ENCODE peak calls at places on chromosomes 13 and 19, in ten cellular contexts. K, Z, I, T, R, A, W, L, F and H are unnamed samples. For H3K4me1, the result is how much of the 10 kb centered on the place peaks cover.

GRCh38 chr19:43651758-43652545 is 12.3 kb upstream of the CADM4 start:
- DNase-seq in K (no peak), Z (peak), I (peak), T (peak), R (peak), A (peak), W (no peak), L (peak), F (peak), H (peak)

GRCh38 chr19:8575467-8575997 is 1.7 kb downstream of the MYO1F start:
- DNase-seq in K (no peak), Z (no peak), I (no peak), T (peak), R (no peak), A (no peak), W (no peak), L (no peak), F (no peak), H (no peak)

GRCh38 chr19:41323430-41324125 is 13.6 kb downstream of the CCDC97 start:
- DNase-seq in K (no peak), Z (peak), I (peak), T (peak), R (peak), A (peak), W (no peak), L (peak), F (peak), H (peak)

GRCh38 chr19:33550741-33551140 is 29.1 kb upstream of the PEPD start:
- DNase-seq in K (no peak), Z (no peak), I (no peak), T (no peak), R (no peak), A (no peak), W (no peak), L (no peak), F (no peak), H (no peak)

GRCh38 chr13:111322916-111323331 is 2.5 kb downstream of the TEX29 start:
- DNase-seq in K (no peak), Z (no peak), I (no peak), T (no peak), R (peak), A (no peak), W (no peak), L (no peak), F (no peak), H (no peak)

GRCh38 chr13:108269601-108270328 is at the start of gene TNFSF13B:
- DNase-seq in K (peak), Z (peak), I (no peak), T (peak), R (peak), A (peak), W (no peak), L (no peak), F (peak), H (no peak)

GRCh38 chr19:17933414-17934129 is 757 bp downstream of the CCDC124 start:
- DNase-seq in K (no peak), Z (no peak), I (no peak), T (no peak), R (no peak), A (no peak), W (no peak), L (peak), F (peak), H (no peak)

GRCh38 chr13:21949818-21950429 is 279.1 kb downstream of the FGF9 start:
- DNase-seq in K (no peak), Z (no peak), I (no peak), T (no peak), R (no peak), A (no peak), W (no peak), L (no peak), F (no peak), H (no peak)

GRCh38 chr19:32396046-32396652 is 9.4 kb upstream of the DPY19L3 start:
- DNase-seq in K (no peak), Z (no peak), I (no peak), T (no peak), R (no peak), A (no peak), W (no peak), L (no peak), F (no peak), H (no peak)

GRCh38 chr19:1241417-1242095 is at the start of gene ATP5F1D:
- DNase-seq in K (no peak), Z (peak), I (peak), T (peak), R (peak), A (peak), W (peak), L (peak), F (peak), H (peak)

GRCh38 chr19:17405250-17406038 is at the start of gene BST2:
- DNase-seq in K (no peak), Z (peak), I (no peak), T (peak), R (peak), A (peak), W (no peak), L (peak), F (peak), H (peak)

GRCh38 chr19:13117772-13118423 is at the start of gene NACC1:
- DNase-seq in K (peak), Z (peak), I (peak), T (peak), R (peak), A (peak), W (peak), L (peak), F (peak), H (peak)

GRCh38 chr19:35006342-35006998 is 6.3 kb downstream of the GRAMD1A start:
- DNase-seq in K (no peak), Z (no peak), I (peak), T (peak), R (peak), A (no peak), W (no peak), L (no peak), F (peak), H (no peak)

GRCh38 chr13:30715357-30715756 is 20.0 kb upstream of the ALOX5AP start:
- DNase-seq in K (no peak), Z (no peak), I (no peak), T (no peak), R (no peak), A (no peak), W (no peak), L (no peak), F (no peak), H (no peak)

GRCh38 chr19:27906081-27906480 is 1306.9 kb downstream of the UQCRFS1 start:
- DNase-seq in K (no peak), Z (no peak), I (no peak), T (no peak), R (no peak), A (no peak), W (no peak), L (no peak), F (no peak), H (no peak)

GRCh38 chr19:27746691-27747380 is 1466.1 kb downstream of the UQCRFS1 start:
- DNase-seq in K (peak), Z (no peak), I (peak), T (peak), R (peak), A (peak), W (peak), L (peak), F (no peak), H (no peak)

GRCh38 chr19:17385878-17386611 is 8.0 kb downstream of the CCDC194 start:
- DNase-seq in K (no peak), Z (no peak), I (peak), T (peak), R (peak), A (peak), W (no peak), L (peak), F (peak), H (peak)

GRCh38 chr13:85709721-85710120 is 89.5 kb downstream of the SLITRK6 start:
- DNase-seq in K (no peak), Z (no peak), I (no peak), T (no peak), R (no peak), A (no peak), W (no peak), L (no peak), F (no peak), H (no peak)

GRCh38 chr13:112073245-112074138 is 6.5 kb downstream of the SOX1 start:
- DNase-seq in K (no peak), Z (no peak), I (no peak), T (no peak), R (no peak), A (no peak), W (peak), L (no peak), F (no peak), H (no peak)

GRCh38 chr13:77990973-77991372 is 72.3 kb upstream of the EDNRB start:
- DNase-seq in K (no peak), Z (no peak), I (no peak), T (no peak), R (no peak), A (no peak), W (no peak), L (no peak), F (no peak), H (no peak)

GRCh38 chr19:45640849-45641273 is 1.7 kb upstream of the EML2 start:
- DNase-seq in K (no peak), Z (no peak), I (no peak), T (peak), R (peak), A (no peak), W (no peak), L (peak), F (peak), H (no peak)

GRCh38 chr19:45641274-45642105 is 2.3 kb upstream of the EML2 start:
- DNase-seq in K (peak), Z (peak), I (peak), T (peak), R (peak), A (no peak), W (peak), L (peak), F (peak), H (peak)

GRCh38 chr19:45645068-45645630 is 6.0 kb upstream of the EML2 start:
- DNase-seq in K (no peak), Z (no peak), I (no peak), T (no peak), R (no peak), A (no peak), W (no peak), L (no peak), F (no peak), H (no peak)

GRCh38 chr19:45643927-45644771 is 5.0 kb upstream of the EML2 start:
- DNase-seq in K (no peak), Z (no peak), I (no peak), T (no peak), R (no peak), A (peak), W (no peak), L (no peak), F (no peak), H (no peak)

GRCh38 chr19:45643024-45643926 is 4.1 kb upstream of the EML2 start:
- DNase-seq in K (no peak), Z (peak), I (peak), T (peak), R (peak), A (peak), W (peak), L (peak), F (peak), H (peak)
- TF ChIP-seq CTCF in K (peak), Z (peak), I (peak), T (peak), R (peak), A (peak), W (peak), L (peak), F (peak), H (peak)

GRCh38 chr13:23563085-23563484 is 7.1 kb upstream of the TNFRSF19 start:
- DNase-seq in K (no peak), Z (no peak), I (no peak), T (no peak), R (no peak), A (no peak), W (no peak), L (no peak), F (no peak), H (no peak)
- H3K4me1 ChIP-seq in K (under half), Z (under half), I (under half), T (under half), R (under half), A (under half), W (under half), L (under half), F (under half), H (under half)

DNA sequence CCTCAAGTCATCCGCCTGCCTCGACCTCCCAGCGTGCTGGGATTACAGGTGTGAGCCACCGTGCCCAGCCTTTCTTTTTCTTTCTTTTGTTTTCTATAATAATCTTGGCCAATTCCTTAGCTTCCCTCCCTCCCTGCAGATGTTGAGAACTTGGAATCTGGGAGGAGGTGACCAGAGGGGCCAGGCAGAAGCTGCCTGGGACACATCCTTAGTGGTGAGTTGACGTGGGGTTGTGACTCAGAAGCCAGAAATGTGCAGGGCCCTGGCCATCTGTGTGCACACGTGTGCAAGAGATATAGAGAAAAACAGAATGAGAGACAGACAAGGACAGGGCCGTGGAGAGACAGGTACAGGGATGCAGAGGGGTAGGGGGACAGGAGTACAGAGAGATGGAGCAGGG is 154.3 kb downstream of the SIPA1L3 start:
- DNase-seq in K (no peak), Z (no peak), I (peak), T (no peak), R (no peak), A (no peak), W (no peak), L (no peak), F (no peak), H (no peak)
- TF ChIP-seq EP300 in K (no peak), Z (no peak), I (no peak), T (no peak), R (no peak), A (no peak), W (no peak), L (no peak), F (no peak), H (no peak)

GRCh38 chr19:29844891-29845575 is 33.2 kb downstream of the CCNE1 start:
- DNase-seq in K (peak), Z (peak), I (peak), T (peak), R (peak), A (no peak), W (peak), L (no peak), F (peak), H (peak)
- TF ChIP-seq CTCF in K (no peak), Z (no peak), I (no peak), T (no peak), R (no peak), A (peak), W (no peak), L (no peak), F (peak), H (no peak)

DNA sequence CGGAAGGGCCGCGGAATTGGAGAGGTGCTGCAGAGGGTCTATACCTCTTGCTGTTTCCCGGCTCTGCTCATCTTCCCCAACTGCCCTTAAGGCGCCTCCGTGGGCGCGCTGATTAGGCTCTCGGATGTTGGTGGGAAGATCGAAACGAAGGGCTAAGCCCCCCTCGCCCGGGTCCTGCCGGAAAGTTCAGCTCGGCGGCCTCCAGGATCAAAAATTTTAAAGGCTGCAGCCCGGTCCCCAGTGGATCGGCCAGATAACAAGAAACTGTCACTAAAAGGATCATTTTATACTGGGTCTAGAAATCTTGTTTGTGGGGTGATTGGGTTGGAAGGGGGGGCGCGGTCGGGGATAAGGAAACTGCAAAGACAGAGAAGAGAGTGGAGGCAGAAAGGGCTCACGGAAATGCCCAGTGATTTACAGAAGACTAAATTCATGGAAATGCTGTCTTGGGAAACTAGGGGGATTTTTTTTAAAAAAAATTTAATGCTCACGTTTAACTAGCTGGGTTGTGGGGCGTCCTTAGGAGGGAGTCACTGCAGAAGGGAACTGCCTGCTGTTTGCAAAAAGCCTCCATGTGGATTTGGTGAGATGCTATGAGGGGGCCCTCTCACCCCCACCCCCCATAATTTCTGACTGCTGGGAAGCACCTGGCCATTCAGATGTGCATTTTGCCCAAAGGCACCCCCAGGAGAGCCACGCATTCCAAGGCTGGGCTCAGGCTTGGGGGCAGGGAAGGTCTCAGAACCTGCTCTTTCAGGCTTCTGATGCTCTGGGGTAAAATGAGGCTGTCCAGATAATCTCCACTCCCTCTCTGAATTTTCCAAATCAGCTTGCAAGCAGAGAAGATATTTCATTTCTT is 7.7 kb downstream of the CDX2 start:
- DNase-seq in K (no peak), Z (no peak), I (no peak), T (no peak), R (no peak), A (peak), W (no peak), L (no peak), F (peak), H (no peak)
- H3K4me1 ChIP-seq in K (under half), Z (under half), I (under half), T (under half), R (half or more), A (under half), W (under half), L (under half), F (half or more), H (under half)

DNA sequence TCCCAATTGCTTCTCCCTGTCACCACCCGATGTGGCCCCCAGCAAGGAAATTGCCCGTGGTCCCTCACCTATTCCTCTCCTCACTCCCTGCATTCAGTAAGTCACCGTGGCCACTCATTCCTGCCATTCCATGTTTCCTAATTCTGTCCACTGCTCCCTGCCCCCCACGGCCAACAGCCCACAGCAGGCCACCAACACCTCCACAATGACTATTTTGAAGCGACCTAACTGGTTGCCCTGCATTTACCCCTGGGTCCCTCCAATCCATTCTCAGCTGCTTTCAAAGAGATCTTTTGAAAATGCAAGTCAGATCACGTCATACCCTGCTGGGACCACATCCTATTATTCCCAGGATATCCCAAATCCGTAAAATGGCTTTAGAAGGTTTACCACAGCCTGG is 210.4 kb downstream of the DCLK1 start:
- DNase-seq in K (no peak), Z (no peak), I (no peak), T (no peak), R (no peak), A (no peak), W (no peak), L (no peak), F (no peak), H (no peak)
- TF ChIP-seq EP300 in K (no peak), Z (no peak), I (no peak), T (no peak), R (no peak), A (no peak), W (no peak), L (no peak), F (no peak), H (no peak)